ENCODE peak calls at places on chromosome 6, in four cellular contexts. F is astrocyte of the spinal cord; A is CD4-positive, alpha-beta T cell; D is GM12865. B is an unnamed sample.
A peak's percentile ranks its signal among the peaks of the same experiment; 100 is the strongest.

GRCh38 chr6:22764521-22764920 is 195.2 kb downstream of the HDGFL1 start:
- DNase-seq in F (peak; percentile 72), A (no peak), D (no peak), B (no peak)

GRCh38 chr6:43445576-43445975 is 9.8 kb downstream of the DLK2 start:
- DNase-seq in F (no peak), A (no peak), D (no peak), B (no peak)

GRCh38 chr6:130032758-130033323 is 14.5 kb downstream of the L3MBTL3 start:
- DNase-seq in F (no peak), A (no peak), D (no peak), B (no peak)

GRCh38 chr6:80638222-80639055 is 532.0 kb downstream of the BCKDHB start:
- DNase-seq in F (peak; percentile 97), A (no peak), D (peak; percentile 37), B (peak; percentile 73)

GRCh38 chr6:158911746-158912158 is 88.2 kb downstream of the RSPH3 start:
- DNase-seq in F (no peak), A (peak; percentile 6), D (peak; percentile 74), B (no peak)

GRCh38 chr6:37373822-37374514 is 20.2 kb downstream of the RNF8 start:
- DNase-seq in F (peak; percentile 44), A (no peak), D (no peak), B (no peak)

GRCh38 chr6:148677594-148678476 is 69.0 kb upstream of the UST start:
- DNase-seq in F (no peak), A (no peak), D (peak; percentile 81), B (no peak)

GRCh38 chr6:45896783-45897441 is 118.7 kb downstream of the CLIC5 start:
- DNase-seq in F (peak; percentile 72), A (no peak), D (peak; percentile 16), B (peak; percentile 45)

GRCh38 chr6:6866656-6867390 is 240.9 kb upstream of the RREB1 start:
- DNase-seq in F (no peak), A (no peak), D (no peak), B (no peak)

GRCh38 chr6:42224222-42225042 is 6.8 kb upstream of the MRPS10 start:
- DNase-seq in F (peak; percentile 91), A (no peak), D (peak; percentile 91), B (peak; percentile 74)

GRCh38 chr6:46903175-46903574 is 18.6 kb downstream of the ADGRF5 start:
- DNase-seq in F (no peak), A (no peak), D (no peak), B (no peak)

GRCh38 chr6:166173292-166173951 is 5.8 kb upstream of the TBXT start:
- DNase-seq in F (no peak), A (no peak), D (peak; percentile 86), B (no peak)

GRCh38 chr6:155678361-155678760 is 222.7 kb upstream of the NOX3 start:
- DNase-seq in F (peak; percentile 59), A (no peak), D (no peak), B (peak; percentile 19)

GRCh38 chr6:156700440-156701057 is 76.6 kb upstream of the ARID1B start:
- DNase-seq in F (peak; percentile 35), A (no peak), D (no peak), B (no peak)

GRCh38 chr6:86031713-86032112 is 389.0 kb upstream of the SYNCRIP start:
- DNase-seq in F (no peak), A (no peak), D (no peak), B (no peak)

GRCh38 chr6:142903806-142904205 is 41.2 kb downstream of the HIVEP2 start:
- DNase-seq in F (peak; percentile 44), A (no peak), D (no peak), B (no peak)

GRCh38 chr6:148934956-148935355 is 188.1 kb downstream of the UST start:
- DNase-seq in F (no peak), A (no peak), D (no peak), B (no peak)

GRCh38 chr6:112984899-112985298 is 637.8 kb downstream of the RFPL4B start:
- DNase-seq in F (no peak), A (no peak), D (no peak), B (no peak)

GRCh38 chr6:69933239-69933638 is 66.9 kb downstream of the COL19A1 start:
- DNase-seq in F (no peak), A (no peak), D (no peak), B (no peak)

GRCh38 chr6:8736046-8736877 is 300.9 kb upstream of the SLC35B3 start:
- DNase-seq in F (no peak), A (no peak), D (no peak), B (no peak)

DNA sequence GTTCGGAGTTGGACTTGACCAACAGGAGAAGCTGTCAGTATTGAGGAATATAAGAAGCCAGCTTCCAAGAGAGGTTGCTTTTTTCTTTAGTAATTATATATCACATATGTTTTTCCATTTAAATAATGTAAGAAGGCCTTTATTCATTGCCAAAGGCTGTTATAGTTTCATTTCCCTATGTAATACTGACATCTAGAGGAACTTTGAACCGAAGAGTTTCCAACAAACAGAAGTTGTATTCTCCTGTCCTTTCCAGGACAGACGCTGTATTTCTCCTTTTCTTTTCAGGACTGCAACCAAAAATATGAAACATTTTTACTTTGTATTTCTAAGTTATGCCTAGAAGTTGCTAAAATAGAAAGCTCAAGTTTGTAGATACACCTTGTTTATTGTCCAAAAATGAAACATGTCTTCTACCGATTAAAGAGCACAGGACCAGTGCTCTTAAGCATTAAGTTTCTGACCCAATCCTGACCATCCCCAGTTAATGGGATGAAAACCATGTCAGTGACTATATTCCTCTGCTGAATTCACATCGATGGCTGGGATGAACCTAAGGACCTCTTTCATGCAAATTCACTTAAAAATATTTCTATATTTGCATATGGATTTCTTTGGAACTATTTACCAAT is 55.1 kb downstream of the MYLK4 start:
- DNase-seq in F (peak; percentile 68), A (no peak), D (peak; percentile 9), B (no peak)
- TF ChIP-seq CTCF in F (peak; percentile 49), A (no peak), D (peak; percentile 17), B (peak; percentile 31)

GRCh38 chr6:108027594-108027993 is 46.9 kb downstream of the OSTM1 start:
- DNase-seq in F (no peak), A (no peak), D (no peak), B (no peak)
- TF ChIP-seq CTCF in F (no peak), A (no peak), D (no peak), B (no peak)

DNA sequence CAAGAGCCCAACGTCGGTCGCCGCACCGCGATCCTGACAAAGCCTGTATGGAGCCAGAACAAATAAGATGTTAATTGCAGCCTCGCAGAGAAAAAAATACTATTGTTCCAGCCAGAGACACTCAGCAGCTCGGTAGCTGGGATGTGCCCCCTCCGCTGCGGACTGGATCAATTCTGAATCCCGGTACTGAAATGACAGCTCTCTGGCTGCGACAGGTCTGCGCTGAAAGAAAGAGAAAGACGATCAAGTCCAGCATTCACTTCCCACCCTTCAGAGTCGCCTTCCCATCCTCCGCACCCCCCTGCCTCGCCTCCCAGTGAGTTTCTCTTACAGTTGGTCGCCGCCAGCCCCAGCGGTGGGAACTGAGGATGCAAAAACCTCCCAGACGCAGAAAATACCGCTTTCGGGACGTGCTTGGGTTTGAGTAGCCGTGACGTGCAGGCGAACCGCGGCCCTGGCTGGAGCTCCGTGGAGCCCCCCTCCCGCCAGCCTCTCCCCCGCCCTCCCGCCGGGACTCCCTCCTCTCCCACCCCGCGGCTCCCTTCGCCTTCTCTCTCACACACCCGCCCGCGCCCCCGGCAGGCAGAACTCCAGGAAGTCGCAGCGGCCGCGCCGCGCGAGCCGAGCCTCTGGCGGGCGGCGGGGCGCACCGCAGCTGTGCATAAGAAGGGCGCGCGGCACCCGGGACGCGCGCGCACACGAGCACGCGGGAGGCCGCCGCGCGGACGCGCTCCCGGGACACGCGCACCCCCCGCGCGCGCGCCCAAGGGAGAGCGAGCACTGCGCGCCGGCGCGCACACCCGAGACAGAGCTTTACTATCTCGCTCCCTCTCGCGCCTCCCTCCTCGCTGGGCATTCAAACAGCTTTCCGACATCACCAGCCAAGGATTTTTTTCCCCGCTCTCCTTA is at the start of gene ADGRB3:
- DNase-seq in F (peak; percentile 79), A (no peak), D (peak; percentile 82), B (no peak)
- TF ChIP-seq CTCF in F (no peak), A (no peak), D (no peak), B (no peak)

DNA sequence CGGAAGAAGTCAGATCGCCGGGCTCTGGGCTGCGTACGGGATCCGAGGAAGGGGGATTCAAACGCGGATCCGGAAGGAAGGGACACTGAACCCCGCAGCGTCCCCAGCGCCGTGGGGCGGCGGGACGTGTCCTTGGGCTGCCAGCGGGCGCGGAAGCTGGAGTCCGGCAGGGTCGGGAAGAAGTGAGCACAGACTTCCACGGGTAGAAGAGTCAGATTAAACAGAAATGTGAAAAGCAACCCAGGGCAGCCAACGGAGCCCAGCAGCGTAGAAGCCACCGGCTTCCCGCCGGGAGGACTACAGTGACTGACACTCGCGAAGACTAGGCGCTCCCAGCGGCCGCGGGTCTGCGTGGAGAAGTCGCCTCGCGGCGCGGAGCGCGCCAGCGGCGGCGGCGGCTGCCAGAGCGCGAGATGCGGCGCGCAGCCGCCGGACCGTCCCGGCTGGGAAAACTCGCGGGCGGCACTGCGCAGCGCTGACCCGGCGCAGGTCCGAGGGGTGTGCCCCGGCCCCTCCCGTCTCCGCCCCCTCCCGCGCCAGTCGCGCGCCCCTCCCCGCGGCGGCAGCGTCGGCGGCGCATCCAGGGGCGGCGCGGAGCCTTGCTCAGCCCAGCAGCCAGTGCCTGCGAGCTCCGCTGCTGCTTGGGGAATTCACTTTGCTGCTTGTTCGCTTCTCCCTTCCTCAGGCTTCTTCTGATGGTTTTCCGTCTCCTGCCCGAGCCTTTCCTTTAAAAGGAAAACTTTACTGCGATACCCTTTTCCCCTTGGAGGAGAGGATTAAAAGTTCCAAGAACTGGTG is at the start of gene SAMD5:
- DNase-seq in F (peak; percentile 72), A (no peak), D (peak; percentile 25), B (peak; percentile 20)
- TF ChIP-seq CTCF in F (no peak), A (no peak), D (no peak), B (peak; percentile 14)

DNA sequence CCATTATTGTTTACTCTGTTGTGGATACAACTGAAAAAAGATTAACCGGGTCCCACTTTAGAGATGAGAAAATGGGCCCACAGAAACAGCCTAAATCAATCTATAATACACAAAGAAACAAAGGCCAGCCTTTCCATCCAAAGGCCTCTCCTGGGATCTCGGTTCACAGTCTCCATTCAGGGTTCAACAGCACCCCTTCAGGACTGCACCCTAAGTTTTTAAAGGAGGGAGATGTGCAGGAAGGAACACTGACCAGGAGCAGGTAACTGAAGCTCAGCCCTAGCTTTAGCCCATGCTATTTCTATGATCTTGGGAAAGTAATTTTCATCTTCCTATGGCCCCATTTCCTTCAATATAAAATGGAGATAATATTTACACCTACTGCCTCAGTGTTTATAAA is 147.7 kb downstream of the BTBD9 start:
- DNase-seq in F (no peak), A (no peak), D (no peak), B (no peak)
- TF ChIP-seq CTCF in F (no peak), A (no peak), D (no peak), B (no peak)

GRCh38 chr6:17902953-17903352 is 84.5 kb downstream of the KIF13A start:
- DNase-seq in F (no peak), A (no peak), D (no peak), B (no peak)
- TF ChIP-seq CTCF in F (no peak), A (no peak), D (no peak), B (no peak)